ENCODE peak calls at places on chromosomes 2 and 18, in seven cellular contexts. V is K562, J is GM12878, Z is A549, F is IMR-90, P is HCT116, S is HepG2. L is an unnamed sample.

GRCh38 chr2:85737481-85737880 is 16.3 kb upstream of the ATOH8 start:
- DNase-seq in J (no peak), S (peak), Z (peak), V (no peak), P (no peak), F (peak), L (no peak)

GRCh38 chr18:11989174-11989573 is 7.9 kb downstream of the IMPA2 start:
- DNase-seq in V (no peak), P (no peak), S (no peak), J (no peak), Z (no peak), F (no peak), L (no peak)

GRCh38 chr2:174337337-174338154 is 2.8 kb downstream of the SP9 start:
- DNase-seq in S (no peak), V (peak), P (no peak), F (no peak), Z (peak), J (no peak), L (peak)

GRCh38 chr2:236747426-236747825 is 177.8 kb downstream of the ACKR3 start:
- DNase-seq in P (no peak), S (no peak), Z (no peak), J (no peak), V (no peak), F (no peak), L (no peak)

GRCh38 chr2:30979822-30980245 is 158.4 kb downstream of the GALNT14 start:
- DNase-seq in V (no peak), J (no peak), S (no peak), Z (peak), P (peak), F (peak), L (no peak)

GRCh38 chr2:38704664-38705063 is 38.8 kb downstream of the GALM start:
- DNase-seq in S (no peak), F (no peak), V (no peak), P (no peak), J (no peak), Z (no peak), L (no peak)

GRCh38 chr2:47657886-47658577 is 124.9 kb upstream of the MSH6 start:
- DNase-seq in J (no peak), Z (no peak), P (no peak), F (no peak), S (no peak), V (no peak), L (no peak)

GRCh38 chr18:2903006-2903405 is 56.2 kb downstream of the EMILIN2 start:
- DNase-seq in F (peak), S (no peak), Z (no peak), P (no peak), V (no peak), J (no peak), L (no peak)

GRCh38 chr2:20985061-20985460 is 58.8 kb downstream of the APOB start:
- DNase-seq in F (no peak), Z (no peak), V (no peak), S (no peak), P (no peak), J (no peak), L (no peak)

GRCh38 chr18:54197747-54198411 is 26.6 kb downstream of the MBD2 start:
- DNase-seq in Z (no peak), P (no peak), J (no peak), V (no peak), S (no peak), F (no peak), L (no peak)

GRCh38 chr2:100982431-100982861 is 19.6 kb upstream of the RPL31 start:
- DNase-seq in Z (peak), P (no peak), F (no peak), V (no peak), J (no peak), S (no peak), L (no peak)

GRCh38 chr18:74476154-74476553 is 19.0 kb upstream of the DIPK1C start:
- DNase-seq in P (no peak), S (peak), Z (no peak), V (peak), F (peak), J (no peak), L (no peak)

GRCh38 chr18:58762781-58763171 is 91.5 kb downstream of the MALT1 start:
- DNase-seq in Z (no peak), J (no peak), S (no peak), V (no peak), F (no peak), P (no peak), L (no peak)

GRCh38 chr2:106293379-106293778 is 99.3 kb upstream of the UXS1 start:
- DNase-seq in V (no peak), F (no peak), P (no peak), S (no peak), J (no peak), Z (no peak), L (no peak)

GRCh38 chr2:217593732-217594131 is 409.1 kb downstream of the TNS1 start:
- DNase-seq in Z (no peak), J (no peak), P (no peak), S (no peak), F (no peak), V (no peak), L (no peak)

GRCh38 chr2:1609040-1609439 is 135.3 kb downstream of the PXDN start:
- DNase-seq in V (no peak), F (no peak), P (no peak), Z (no peak), S (no peak), J (no peak), L (no peak)

GRCh38 chr18:66048404-66048803 is 297.6 kb downstream of the CDH7 start:
- DNase-seq in Z (no peak), F (no peak), P (no peak), J (no peak), S (no peak), V (no peak), L (no peak)

GRCh38 chr2:195561205-195562032 is 95.6 kb upstream of the SLC39A10 start:
- DNase-seq in P (no peak), J (peak), F (peak), V (no peak), S (no peak), Z (peak), L (no peak)

GRCh38 chr2:172137943-172138342 is 35.2 kb upstream of the DLX2 start:
- DNase-seq in F (no peak), V (no peak), S (no peak), Z (no peak), J (no peak), P (no peak), L (no peak)

GRCh38 chr2:19337202-19337601 is 21.2 kb downstream of the OSR1 start:
- DNase-seq in V (no peak), F (no peak), J (no peak), Z (no peak), S (no peak), P (no peak), L (no peak)
- TF ChIP-seq CEBPB in V (no peak), F (no peak), J (no peak), Z (no peak), S (no peak), P (no peak), L (no peak)

GRCh38 chr2:9702604-9703084 is 71.8 kb upstream of the YWHAQ start:
- DNase-seq in F (no peak), P (no peak), Z (no peak), J (no peak), S (no peak), V (no peak), L (no peak)

GRCh38 chr2:9703085-9703641 is 72.4 kb upstream of the YWHAQ start:
- DNase-seq in F (peak), Z (peak), P (peak), V (no peak), S (peak), J (no peak), L (no peak)

GRCh38 chr2:9707008-9707407 is 76.2 kb upstream of the YWHAQ start:
- DNase-seq in V (no peak), Z (no peak), F (no peak), P (no peak), J (no peak), S (peak), L (no peak)

GRCh38 chr2:9704600-9704999 is 73.8 kb upstream of the YWHAQ start:
- DNase-seq in Z (no peak), P (no peak), J (no peak), S (no peak), F (no peak), V (no peak), L (no peak)

DNA sequence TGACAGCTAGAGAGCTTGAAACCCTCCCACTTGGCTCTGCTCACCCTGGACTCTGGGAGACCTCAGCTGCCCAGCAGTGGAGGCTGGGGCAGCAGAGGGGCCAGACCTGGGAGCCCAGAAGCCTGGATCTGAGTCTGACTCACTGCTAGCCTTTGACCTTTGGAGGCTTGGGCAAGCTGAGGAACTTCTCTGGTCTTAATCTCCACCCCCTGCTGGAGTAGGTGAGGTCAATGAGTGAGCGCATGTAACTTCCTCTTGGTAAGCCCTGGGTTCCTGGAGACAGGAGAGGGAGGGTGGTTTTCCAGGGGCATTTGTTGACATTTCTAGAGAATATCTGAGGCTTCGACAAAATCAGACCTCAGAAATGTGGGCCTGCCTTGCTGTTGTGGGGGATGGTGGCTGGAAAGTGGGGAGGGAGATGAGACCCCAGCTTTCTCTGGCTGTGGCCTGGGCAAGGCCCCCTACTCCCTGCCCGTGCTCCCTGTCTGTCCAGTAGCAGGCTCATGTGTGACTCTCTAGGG is 73.0 kb upstream of the YWHAQ start:
- DNase-seq in J (no peak), F (peak), S (peak), P (peak), V (peak), Z (peak), L (no peak)
- TF ChIP-seq CEBPB in J (no peak), F (peak), S (peak), P (no peak), V (peak), Z (no peak), L (no peak)

GRCh38 chr18:8272254-8272653 is 337.0 kb upstream of the RAB12 start:
- DNase-seq in P (no peak), S (no peak), Z (no peak), V (no peak), F (no peak), J (no peak), L (no peak)
- TF ChIP-seq CEBPB in P (no peak), S (no peak), Z (no peak), V (no peak), F (no peak), J (no peak), L (no peak)

DNA sequence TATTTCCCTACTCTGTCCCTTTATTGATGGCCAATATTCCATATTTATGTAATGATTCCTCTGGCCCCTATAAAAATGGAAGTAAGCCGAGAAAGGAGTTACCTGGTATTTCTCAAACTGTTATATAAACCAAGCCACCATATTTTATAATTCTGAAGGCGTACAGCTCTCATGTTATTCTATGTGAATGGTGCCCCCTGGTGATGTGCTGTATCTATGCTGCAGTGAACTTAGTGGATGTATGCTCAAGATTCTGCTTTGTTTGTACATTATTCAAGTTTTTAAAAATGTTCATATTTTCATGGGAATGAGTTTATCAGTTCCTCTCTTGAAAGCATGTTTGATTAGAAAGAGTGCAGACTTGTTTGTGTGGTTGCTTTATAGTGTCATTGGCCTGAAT is 194.5 kb upstream of the LRRTM1 start:
- DNase-seq in V (no peak), F (peak), J (no peak), P (peak), S (peak), Z (peak), L (no peak)
- TF ChIP-seq CEBPB in V (no peak), F (no peak), J (no peak), P (no peak), S (no peak), Z (no peak), L (no peak)

DNA sequence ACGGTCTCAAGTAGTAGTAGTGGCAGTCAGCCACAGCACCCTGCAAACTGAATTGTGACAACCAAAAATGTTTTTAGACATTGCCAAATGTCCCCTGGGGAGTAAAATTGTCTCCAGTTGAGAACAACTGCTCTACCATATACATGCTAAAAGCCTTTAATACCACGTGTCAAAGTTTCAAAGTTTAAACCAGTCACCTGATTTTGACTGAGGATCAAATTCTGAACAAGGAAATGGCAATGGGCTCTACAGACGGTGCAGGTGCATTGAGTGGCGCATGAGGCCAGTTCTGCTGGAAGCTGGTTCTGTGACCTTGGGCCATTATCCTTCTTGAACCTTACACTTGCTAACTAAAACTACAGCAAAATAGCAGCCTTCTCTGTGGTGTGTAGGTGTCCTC is 85.0 kb downstream of the LIPG start:
- DNase-seq in J (no peak), Z (no peak), P (no peak), V (no peak), F (no peak), S (no peak), L (no peak)
- TF ChIP-seq CEBPB in J (no peak), Z (no peak), P (no peak), V (no peak), F (no peak), S (no peak), L (no peak)

DNA sequence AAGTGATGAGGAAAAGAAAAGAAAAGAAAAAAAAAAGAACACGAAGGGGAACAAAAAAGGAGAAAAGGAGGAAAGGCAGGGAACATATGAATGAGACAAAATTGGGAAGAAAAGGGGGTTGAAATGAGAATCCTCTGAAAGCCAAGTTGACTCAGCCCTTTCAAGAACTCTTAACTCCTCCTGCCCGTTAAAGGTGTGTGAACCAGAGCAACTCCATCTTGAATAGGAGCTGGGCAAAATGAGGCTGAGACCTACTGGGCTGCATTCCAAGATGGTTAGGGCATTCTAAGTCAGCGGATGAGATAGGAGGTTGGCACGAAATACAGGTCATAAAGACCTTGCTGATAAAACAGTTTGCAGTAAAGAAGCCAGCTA is 4.0 kb upstream of the POLE4 start:
- DNase-seq in Z (no peak), J (no peak), S (no peak), V (no peak), P (no peak), F (no peak), L (no peak)
- TF ChIP-seq CEBPB in Z (no peak), J (no peak), S (no peak), V (no peak), P (no peak), F (no peak), L (no peak)

DNA sequence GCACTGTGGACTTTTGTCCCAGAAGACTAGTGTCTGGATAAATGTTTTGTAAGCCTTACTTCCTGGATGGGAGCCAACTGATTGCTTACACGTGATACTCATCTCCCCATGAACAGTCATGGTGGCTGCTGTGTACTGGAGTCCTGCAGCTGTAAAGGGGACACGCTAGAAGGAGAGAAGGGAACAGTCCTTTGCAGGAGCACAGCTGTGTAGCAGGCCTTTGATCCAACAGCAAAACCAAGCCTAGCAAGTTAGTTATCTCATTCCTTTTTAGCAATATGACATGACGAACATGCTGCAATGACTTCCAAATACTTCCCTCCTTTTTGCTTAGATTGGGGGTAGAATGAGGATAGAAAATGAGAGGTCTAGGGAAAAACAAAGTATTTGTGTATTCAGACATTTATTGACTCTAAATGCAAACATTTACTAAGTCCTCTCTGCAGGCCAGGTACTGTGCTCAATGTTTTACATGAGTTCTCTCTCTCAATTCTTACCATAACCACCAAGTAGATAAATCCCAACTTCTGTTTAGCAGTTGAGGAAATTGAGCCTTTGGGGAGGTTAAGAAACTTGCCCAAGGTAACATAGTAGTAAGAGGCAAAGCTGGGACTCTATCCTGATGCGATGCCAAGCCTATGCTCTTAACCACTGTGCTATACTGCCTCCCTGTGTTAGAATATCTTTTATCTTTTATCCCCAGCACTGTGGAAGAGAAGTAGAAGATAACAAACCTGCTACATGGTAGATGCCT is 55.4 kb upstream of the CD28 start:
- DNase-seq in Z (peak), V (no peak), S (peak), J (no peak), F (peak), P (peak), L (no peak)
- TF ChIP-seq CEBPB in Z (no peak), V (no peak), S (peak), J (no peak), F (no peak), P (no peak), L (no peak)

DNA sequence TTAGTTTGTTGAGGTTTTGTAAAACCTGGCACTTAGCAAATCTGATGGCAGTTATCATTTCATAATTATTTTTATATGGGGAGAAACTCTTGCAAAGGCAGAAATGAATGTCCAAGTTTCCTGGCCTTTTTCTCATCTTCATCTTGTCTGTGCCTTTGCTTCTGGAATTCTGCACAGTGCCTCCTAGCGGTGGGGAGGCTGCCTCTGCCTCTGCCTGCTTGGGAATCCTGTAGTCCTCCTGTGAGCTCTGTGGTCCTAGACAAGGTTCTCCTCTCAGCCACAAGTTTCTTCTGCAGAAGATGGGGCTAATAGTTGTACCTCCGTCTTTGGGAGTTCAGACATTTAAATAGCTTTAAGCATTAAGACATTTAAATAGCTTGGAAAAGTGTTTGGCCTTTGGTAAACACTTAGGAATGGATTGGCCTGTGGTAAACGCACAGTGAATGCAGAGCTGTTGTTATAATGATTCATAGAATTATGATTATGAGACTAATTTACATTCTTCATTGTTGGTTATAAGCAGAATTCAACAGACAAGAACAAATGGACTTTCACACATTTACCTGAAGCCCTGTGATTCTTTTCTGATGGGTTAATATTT is 101.2 kb downstream of the ZNF236 start:
- DNase-seq in Z (peak), J (no peak), P (peak), S (peak), F (peak), V (peak), L (peak)
- TF ChIP-seq CEBPB in Z (no peak), J (no peak), P (no peak), S (no peak), F (no peak), V (no peak), L (no peak)